ENCODE peak calls at places on chromosomes 7 and 10, in ten cellular contexts. One of them, this sample, is unnamed.

GRCh38 chr7:51430480-51431086 is 114.0 kb upstream of the COBL start:
- DNase-seq in body of pancreas: peak; percentile 35
- DNase-seq in dorsolateral prefrontal cortex: no peak
- DNase-seq in sigmoid colon: no peak
- DNase-seq in BE2C: peak; percentile 68
- DNase-seq in testis: peak; percentile 71
- DNase-seq in cardiac muscle cell: peak; percentile 51
- DNase-seq in spleen: no peak
- DNase-seq in fibroblast of pulmonary artery: peak; percentile 49
- DNase-seq in skeletal muscle cell: no peak
- DNase-seq in this sample: peak; percentile 65

GRCh38 chr10:24440817-24441790 is 232.2 kb downstream of the KIAA1217 start:
- DNase-seq in cardiac muscle cell: no peak
- DNase-seq in BE2C: no peak
- DNase-seq in spleen: no peak
- DNase-seq in skeletal muscle cell: peak; percentile 73
- DNase-seq in testis: no peak
- DNase-seq in fibroblast of pulmonary artery: no peak
- DNase-seq in sigmoid colon: no peak
- DNase-seq in body of pancreas: no peak
- DNase-seq in dorsolateral prefrontal cortex: no peak
- DNase-seq in this sample: no peak

GRCh38 chr10:14665304-14665703 is 109.4 kb downstream of the FAM107B start:
- DNase-seq in spleen: no peak
- DNase-seq in dorsolateral prefrontal cortex: no peak
- DNase-seq in body of pancreas: peak; percentile 47
- DNase-seq in skeletal muscle cell: no peak
- DNase-seq in sigmoid colon: no peak
- DNase-seq in testis: no peak
- DNase-seq in BE2C: no peak
- DNase-seq in fibroblast of pulmonary artery: peak; percentile 11
- DNase-seq in cardiac muscle cell: peak; percentile 63
- DNase-seq in this sample: no peak

GRCh38 chr7:152522551-152522950 is 86.7 kb upstream of the KMT2C start:
- DNase-seq in skeletal muscle cell: peak; percentile 4
- DNase-seq in spleen: no peak
- DNase-seq in body of pancreas: peak; percentile 11
- DNase-seq in dorsolateral prefrontal cortex: no peak
- DNase-seq in BE2C: peak; percentile 42
- DNase-seq in testis: peak; percentile 45
- DNase-seq in cardiac muscle cell: peak; percentile 76
- DNase-seq in fibroblast of pulmonary artery: peak; percentile 61
- DNase-seq in sigmoid colon: no peak
- DNase-seq in this sample: no peak

GRCh38 chr10:71274901-71275796 is 43.9 kb upstream of the SLC29A3 start:
- DNase-seq in dorsolateral prefrontal cortex: no peak
- DNase-seq in testis: no peak
- DNase-seq in skeletal muscle cell: no peak
- DNase-seq in fibroblast of pulmonary artery: no peak
- DNase-seq in body of pancreas: no peak
- DNase-seq in BE2C: no peak
- DNase-seq in spleen: no peak
- DNase-seq in sigmoid colon: no peak
- DNase-seq in cardiac muscle cell: no peak
- DNase-seq in this sample: no peak

GRCh38 chr7:50647286-50647980 is 82.2 kb upstream of the DDC start:
- DNase-seq in fibroblast of pulmonary artery: no peak
- DNase-seq in body of pancreas: no peak
- DNase-seq in sigmoid colon: no peak
- DNase-seq in testis: no peak
- DNase-seq in dorsolateral prefrontal cortex: no peak
- DNase-seq in spleen: no peak
- DNase-seq in cardiac muscle cell: no peak
- DNase-seq in BE2C: no peak
- DNase-seq in skeletal muscle cell: no peak
- DNase-seq in this sample: no peak

GRCh38 chr7:100730136-100730800 is 3.1 kb upstream of the ZAN start:
- DNase-seq in skeletal muscle cell: no peak
- DNase-seq in BE2C: no peak
- DNase-seq in sigmoid colon: no peak
- DNase-seq in spleen: no peak
- DNase-seq in fibroblast of pulmonary artery: no peak
- DNase-seq in body of pancreas: no peak
- DNase-seq in cardiac muscle cell: no peak
- DNase-seq in testis: no peak
- DNase-seq in dorsolateral prefrontal cortex: no peak
- DNase-seq in this sample: no peak

GRCh38 chr7:141609566-141609965 is 58.4 kb downstream of the AGK start:
- DNase-seq in spleen: no peak
- DNase-seq in sigmoid colon: no peak
- DNase-seq in cardiac muscle cell: no peak
- DNase-seq in dorsolateral prefrontal cortex: no peak
- DNase-seq in body of pancreas: no peak
- DNase-seq in fibroblast of pulmonary artery: no peak
- DNase-seq in skeletal muscle cell: no peak
- DNase-seq in testis: no peak
- DNase-seq in BE2C: no peak
- DNase-seq in this sample: no peak

GRCh38 chr7:16446508-16446907 is 19.0 kb downstream of the SOSTDC1 start:
- DNase-seq in cardiac muscle cell: no peak
- DNase-seq in dorsolateral prefrontal cortex: no peak
- DNase-seq in testis: no peak
- DNase-seq in spleen: no peak
- DNase-seq in skeletal muscle cell: no peak
- DNase-seq in BE2C: no peak
- DNase-seq in sigmoid colon: no peak
- DNase-seq in fibroblast of pulmonary artery: no peak
- DNase-seq in body of pancreas: no peak
- DNase-seq in this sample: no peak

GRCh38 chr7:16450366-16450765 is 15.2 kb downstream of the SOSTDC1 start:
- DNase-seq in body of pancreas: no peak
- DNase-seq in BE2C: peak; percentile 31
- DNase-seq in sigmoid colon: no peak
- DNase-seq in skeletal muscle cell: no peak
- DNase-seq in testis: no peak
- DNase-seq in spleen: no peak
- DNase-seq in fibroblast of pulmonary artery: no peak
- DNase-seq in cardiac muscle cell: no peak
- DNase-seq in dorsolateral prefrontal cortex: no peak
- DNase-seq in this sample: no peak

GRCh38 chr7:16447867-16448266 is 17.7 kb downstream of the SOSTDC1 start:
- DNase-seq in body of pancreas: no peak
- DNase-seq in testis: no peak
- DNase-seq in dorsolateral prefrontal cortex: no peak
- DNase-seq in BE2C: no peak
- DNase-seq in sigmoid colon: no peak
- DNase-seq in spleen: no peak
- DNase-seq in cardiac muscle cell: no peak
- DNase-seq in fibroblast of pulmonary artery: no peak
- DNase-seq in skeletal muscle cell: no peak
- DNase-seq in this sample: no peak
- H3K4me3 ChIP-seq in body of pancreas: no peak overlapping the region
- H3K4me3 ChIP-seq in testis: no peak overlapping the region
- H3K4me3 ChIP-seq in dorsolateral prefrontal cortex: no peak overlapping the region
- H3K4me3 ChIP-seq in BE2C: no peak overlapping the region
- H3K4me3 ChIP-seq in sigmoid colon: no peak overlapping the region
- H3K4me3 ChIP-seq in spleen: no peak overlapping the region
- H3K4me3 ChIP-seq in cardiac muscle cell: no peak overlapping the region
- H3K4me3 ChIP-seq in fibroblast of pulmonary artery: no peak overlapping the region
- H3K4me3 ChIP-seq in skeletal muscle cell: no peak overlapping the region
- H3K4me3 ChIP-seq in this sample: no peak overlapping the region

GRCh38 chr10:88236121-88236743 is 346.9 kb downstream of the RNLS start:
- DNase-seq in cardiac muscle cell: peak; percentile 67
- DNase-seq in sigmoid colon: no peak
- DNase-seq in dorsolateral prefrontal cortex: no peak
- DNase-seq in testis: no peak
- DNase-seq in body of pancreas: peak; percentile 62
- DNase-seq in skeletal muscle cell: no peak
- DNase-seq in BE2C: no peak
- DNase-seq in spleen: no peak
- DNase-seq in fibroblast of pulmonary artery: peak; percentile 64
- DNase-seq in this sample: no peak

GRCh38 chr10:88238515-88238914 is 344.6 kb downstream of the RNLS start:
- DNase-seq in body of pancreas: no peak
- DNase-seq in testis: no peak
- DNase-seq in cardiac muscle cell: no peak
- DNase-seq in sigmoid colon: no peak
- DNase-seq in BE2C: no peak
- DNase-seq in dorsolateral prefrontal cortex: no peak
- DNase-seq in spleen: no peak
- DNase-seq in fibroblast of pulmonary artery: no peak
- DNase-seq in skeletal muscle cell: no peak
- DNase-seq in this sample: no peak

GRCh38 chr10:88243202-88243744 is 339.8 kb downstream of the RNLS start:
- DNase-seq in sigmoid colon: no peak
- DNase-seq in cardiac muscle cell: peak; percentile 27
- DNase-seq in testis: no peak
- DNase-seq in spleen: no peak
- DNase-seq in fibroblast of pulmonary artery: peak; percentile 40
- DNase-seq in body of pancreas: peak; percentile 13
- DNase-seq in skeletal muscle cell: no peak
- DNase-seq in dorsolateral prefrontal cortex: no peak
- DNase-seq in BE2C: no peak
- DNase-seq in this sample: no peak

GRCh38 chr10:88241501-88241900 is 341.6 kb downstream of the RNLS start:
- DNase-seq in BE2C: no peak
- DNase-seq in dorsolateral prefrontal cortex: no peak
- DNase-seq in fibroblast of pulmonary artery: no peak
- DNase-seq in cardiac muscle cell: no peak
- DNase-seq in testis: no peak
- DNase-seq in body of pancreas: no peak
- DNase-seq in skeletal muscle cell: no peak
- DNase-seq in sigmoid colon: no peak
- DNase-seq in spleen: no peak
- DNase-seq in this sample: no peak

DNA sequence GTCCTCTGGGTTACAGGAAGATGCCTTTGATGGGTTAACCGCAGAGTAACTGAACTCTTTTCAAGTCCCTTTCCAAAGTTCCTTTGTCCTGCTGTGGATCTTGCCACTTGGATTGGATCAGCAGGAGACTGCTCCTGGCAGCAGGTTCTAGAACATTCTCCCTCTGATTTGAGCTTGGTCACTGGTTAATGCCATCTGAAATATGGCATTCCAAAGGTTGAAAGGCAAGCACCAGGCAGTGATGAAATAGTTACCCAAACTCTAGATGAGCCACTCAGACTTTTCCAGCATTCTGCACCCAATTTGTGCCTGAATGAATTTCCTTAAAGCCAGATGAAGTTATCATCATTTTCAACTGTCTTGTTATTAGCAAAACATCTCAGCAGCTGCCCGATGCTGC is 343.9 kb downstream of the RNLS start:
- DNase-seq in skeletal muscle cell: no peak
- DNase-seq in cardiac muscle cell: no peak
- DNase-seq in spleen: no peak
- DNase-seq in sigmoid colon: no peak
- DNase-seq in BE2C: no peak
- DNase-seq in testis: no peak
- DNase-seq in fibroblast of pulmonary artery: no peak
- DNase-seq in body of pancreas: no peak
- DNase-seq in dorsolateral prefrontal cortex: no peak
- DNase-seq in this sample: no peak
- H3K4me3 ChIP-seq in skeletal muscle cell: no peak overlapping the region
- H3K4me3 ChIP-seq in cardiac muscle cell: no peak overlapping the region
- H3K4me3 ChIP-seq in spleen: no peak overlapping the region
- H3K4me3 ChIP-seq in sigmoid colon: no peak overlapping the region
- H3K4me3 ChIP-seq in BE2C: no peak overlapping the region
- H3K4me3 ChIP-seq in testis: no peak overlapping the region
- H3K4me3 ChIP-seq in fibroblast of pulmonary artery: no peak overlapping the region
- H3K4me3 ChIP-seq in body of pancreas: no peak overlapping the region
- H3K4me3 ChIP-seq in dorsolateral prefrontal cortex: no peak overlapping the region
- H3K4me3 ChIP-seq in this sample: no peak overlapping the region

DNA sequence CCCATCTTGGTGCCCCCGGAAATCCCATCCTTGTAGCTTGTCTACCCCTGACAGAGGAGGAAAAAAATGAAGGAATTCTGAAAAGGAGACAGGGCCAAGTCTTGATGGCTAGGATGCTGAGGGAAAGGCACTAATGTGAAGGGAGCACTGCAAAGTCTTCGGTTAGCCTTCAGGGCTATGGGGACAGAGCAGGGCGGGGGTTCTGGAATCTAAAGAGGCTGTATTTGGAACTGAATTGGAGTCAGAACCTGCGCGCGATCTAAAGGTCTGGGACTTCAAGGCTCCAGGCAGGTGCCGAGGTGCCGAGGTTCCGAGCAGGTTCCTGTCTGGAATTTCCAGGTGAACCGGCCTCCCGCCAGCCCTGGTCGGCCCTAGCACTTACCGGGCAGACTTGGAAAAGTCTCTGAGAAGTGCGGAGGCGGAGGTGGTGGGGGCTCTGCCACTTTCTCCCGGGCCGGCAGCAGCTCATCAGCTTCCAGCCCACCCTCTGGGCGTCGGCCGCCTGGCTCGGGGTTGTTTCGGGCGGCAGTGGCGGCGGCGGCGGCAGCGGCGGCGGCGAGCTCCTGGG is 781 bp downstream of the GBX1 start:
- DNase-seq in sigmoid colon: no peak
- DNase-seq in dorsolateral prefrontal cortex: no peak
- DNase-seq in testis: no peak
- DNase-seq in body of pancreas: no peak
- DNase-seq in cardiac muscle cell: no peak
- DNase-seq in BE2C: no peak
- DNase-seq in spleen: no peak
- DNase-seq in skeletal muscle cell: no peak
- DNase-seq in fibroblast of pulmonary artery: no peak
- DNase-seq in this sample: no peak
- H3K4me3 ChIP-seq in sigmoid colon: peak overlapping the region; percentile 37
- H3K4me3 ChIP-seq in dorsolateral prefrontal cortex: peak overlapping the region; percentile 53
- H3K4me3 ChIP-seq in testis: peak overlapping the region; percentile 52
- H3K4me3 ChIP-seq in body of pancreas: peak overlapping the region; percentile 15
- H3K4me3 ChIP-seq in cardiac muscle cell: peak overlapping the region; percentile 49
- H3K4me3 ChIP-seq in BE2C: no peak overlapping the region
- H3K4me3 ChIP-seq in spleen: peak overlapping the region; percentile 42
- H3K4me3 ChIP-seq in skeletal muscle cell: peak overlapping the region; percentile 35
- H3K4me3 ChIP-seq in fibroblast of pulmonary artery: no peak overlapping the region
- H3K4me3 ChIP-seq in this sample: peak overlapping the region; percentile 25

GRCh38 chr7:67950321-67951083 is 953.9 kb downstream of the TYW1 start:
- DNase-seq in body of pancreas: no peak
- DNase-seq in testis: no peak
- DNase-seq in sigmoid colon: no peak
- DNase-seq in spleen: no peak
- DNase-seq in fibroblast of pulmonary artery: no peak
- DNase-seq in skeletal muscle cell: no peak
- DNase-seq in cardiac muscle cell: peak; percentile 2
- DNase-seq in dorsolateral prefrontal cortex: no peak
- DNase-seq in BE2C: no peak
- DNase-seq in this sample: no peak

GRCh38 chr7:67947651-67948050 is 951.0 kb downstream of the TYW1 start:
- DNase-seq in sigmoid colon: no peak
- DNase-seq in BE2C: no peak
- DNase-seq in cardiac muscle cell: peak; percentile 33
- DNase-seq in spleen: no peak
- DNase-seq in dorsolateral prefrontal cortex: no peak
- DNase-seq in fibroblast of pulmonary artery: no peak
- DNase-seq in body of pancreas: no peak
- DNase-seq in testis: no peak
- DNase-seq in skeletal muscle cell: no peak
- DNase-seq in this sample: no peak

DNA sequence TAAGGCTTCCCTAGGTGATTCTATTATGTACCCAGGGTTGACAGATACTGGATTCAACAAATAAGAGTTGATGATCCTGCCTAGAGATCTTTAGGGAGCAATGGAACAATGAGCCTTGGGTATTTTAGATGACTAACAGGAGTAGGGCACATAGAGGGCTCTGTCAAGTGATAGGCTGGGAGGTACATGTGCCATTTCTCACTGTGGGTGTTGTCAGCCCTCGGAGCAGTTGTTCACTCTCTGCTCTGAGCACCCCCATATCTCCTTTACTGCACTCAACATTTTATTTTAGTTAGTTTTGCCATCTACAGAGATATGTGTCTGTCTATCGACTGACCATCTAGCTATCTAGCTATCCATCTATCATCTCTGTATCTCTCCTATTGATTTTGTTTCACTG is 950.6 kb downstream of the TYW1 start:
- DNase-seq in spleen: no peak
- DNase-seq in fibroblast of pulmonary artery: no peak
- DNase-seq in skeletal muscle cell: no peak
- DNase-seq in dorsolateral prefrontal cortex: no peak
- DNase-seq in sigmoid colon: no peak
- DNase-seq in testis: no peak
- DNase-seq in cardiac muscle cell: no peak
- DNase-seq in BE2C: no peak
- DNase-seq in body of pancreas: no peak
- DNase-seq in this sample: no peak
- H3K4me3 ChIP-seq in spleen: no peak overlapping the region
- H3K4me3 ChIP-seq in fibroblast of pulmonary artery: no peak overlapping the region
- H3K4me3 ChIP-seq in skeletal muscle cell: no peak overlapping the region
- H3K4me3 ChIP-seq in dorsolateral prefrontal cortex: no peak overlapping the region
- H3K4me3 ChIP-seq in sigmoid colon: no peak overlapping the region
- H3K4me3 ChIP-seq in testis: no peak overlapping the region
- H3K4me3 ChIP-seq in cardiac muscle cell: no peak overlapping the region
- H3K4me3 ChIP-seq in BE2C: no peak overlapping the region
- H3K4me3 ChIP-seq in body of pancreas: no peak overlapping the region
- H3K4me3 ChIP-seq in this sample: no peak overlapping the region

This sample was measured in tibial nerve.